ENCODE peak calls at places on chromosome 3, in six cellular contexts. S is PC-3, G is HCT116, T is HL-60, J is SK-N-SH, Z is endothelial cell of umbilical vein. M is an unnamed sample.

GRCh38 chr3:184300377-184300717 is 1.3 kb downstream of the PSMD2 start:
- DNase-seq in Z (peak; percentile 29), G (no peak), T (no peak), J (no peak), S (peak; percentile 86), M (peak; percentile 64)

GRCh38 chr3:183664913-183665381 is 29.5 kb downstream of the KLHL24 start:
- DNase-seq in G (no peak), J (no peak), T (no peak), Z (peak; percentile 63), S (peak; percentile 97), M (peak; percentile 11)

GRCh38 chr3:155131104-155131503 is 51.0 kb downstream of the MME start:
- DNase-seq in J (no peak), Z (peak; percentile 21), S (no peak), G (no peak), T (no peak), M (peak; percentile 72)

GRCh38 chr3:172253200-172253599 is 195.1 kb downstream of the GHSR start:
- DNase-seq in T (no peak), Z (no peak), J (no peak), G (no peak), S (no peak), M (no peak)

GRCh38 chr3:143716731-143717130 is 131.5 kb downstream of the SLC9A9 start:
- DNase-seq in S (no peak), Z (no peak), J (no peak), T (no peak), G (no peak), M (no peak)

GRCh38 chr3:52379610-52380009 is 63.5 kb downstream of the DNAH1 start:
- DNase-seq in T (no peak), S (no peak), G (no peak), Z (no peak), J (no peak), M (no peak)

GRCh38 chr3:56207913-56208312 is 260.4 kb downstream of the ERC2 start:
- DNase-seq in G (no peak), Z (no peak), T (no peak), J (no peak), S (no peak), M (no peak)

GRCh38 chr3:144429719-144430121 is 458.1 kb downstream of the DIPK2A start:
- DNase-seq in J (no peak), S (peak; percentile 79), G (no peak), Z (no peak), T (no peak), M (no peak)

GRCh38 chr3:64830681-64831080 is 142.9 kb upstream of the ADAMTS9 start:
- DNase-seq in J (no peak), S (no peak), G (no peak), Z (no peak), T (no peak), M (no peak)

GRCh38 chr3:52072020-52072419 is 15.6 kb upstream of the DUSP7 start:
- DNase-seq in T (no peak), S (no peak), G (no peak), Z (no peak), J (no peak), M (no peak)

GRCh38 chr3:81249540-81250029 is 511.9 kb downstream of the GBE1 start:
- DNase-seq in Z (peak; percentile 54), S (peak; percentile 99), G (no peak), T (no peak), J (no peak), M (peak; percentile 1)

GRCh38 chr3:84074767-84075166 is 884.0 kb upstream of the CADM2 start:
- DNase-seq in G (no peak), T (no peak), S (no peak), J (no peak), Z (no peak), M (no peak)

DNA sequence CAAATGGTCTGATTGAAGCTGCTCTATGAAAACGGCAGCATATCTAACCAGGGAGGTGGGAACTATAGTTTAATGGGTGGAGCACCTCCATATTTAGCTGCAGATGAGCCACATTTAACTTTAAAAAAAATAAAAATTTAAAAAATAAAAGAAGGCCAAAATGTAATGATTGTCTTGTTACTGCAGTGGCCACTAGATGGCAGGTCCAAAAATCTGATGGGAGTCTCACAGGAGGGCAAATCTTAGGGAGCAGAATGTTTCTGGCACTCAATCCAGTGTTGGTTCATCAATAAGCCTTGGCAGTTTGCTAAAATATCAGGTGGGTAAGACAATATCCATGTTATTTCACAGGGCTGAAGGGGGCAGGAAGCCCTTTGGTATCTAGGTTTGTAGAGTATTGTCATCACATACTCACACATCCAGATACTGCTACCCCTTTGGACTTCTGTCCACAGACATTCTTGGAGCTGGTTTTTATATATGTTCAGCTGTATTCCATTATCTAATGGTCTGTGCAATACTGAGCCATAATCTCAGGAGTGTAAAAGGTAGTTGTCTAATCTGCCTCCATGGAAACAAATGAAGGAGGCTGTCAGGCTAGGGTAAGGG is 233.3 kb downstream of the TIGIT start:
- DNase-seq in T (no peak), S (peak; percentile 27), Z (peak; percentile 37), J (peak; percentile 8), G (no peak), M (peak; percentile 10)
- TF ChIP-seq CTCF in T (peak; percentile 38), S (peak; percentile 61), Z (peak; percentile 39), J (peak; percentile 67), G (peak; percentile 59), M (peak; percentile 24)

GRCh38 chr3:71488882-71489281 is 94.6 kb downstream of the FOXP1 start:
- DNase-seq in S (no peak), Z (no peak), J (no peak), T (no peak), G (no peak), M (no peak)

GRCh38 chr3:71490692-71491091 is 92.8 kb downstream of the FOXP1 start:
- DNase-seq in Z (no peak), S (no peak), G (no peak), J (no peak), T (no peak), M (no peak)

GRCh38 chr3:71491141-71491752 is 92.3 kb downstream of the FOXP1 start:
- DNase-seq in G (no peak), J (no peak), S (no peak), T (no peak), Z (no peak), M (no peak)

GRCh38 chr3:71488391-71488809 is 95.1 kb downstream of the FOXP1 start:
- DNase-seq in G (no peak), Z (peak; percentile 58), T (no peak), J (peak; percentile 42), S (no peak), M (no peak)

GRCh38 chr3:71489315-71489761 is 94.2 kb downstream of the FOXP1 start:
- DNase-seq in Z (no peak), G (no peak), T (no peak), S (no peak), J (no peak), M (no peak)
- H3K27ac ChIP-seq in Z (no peak overlapping the region), G (no peak overlapping the region), T (no peak overlapping the region), S (no peak overlapping the region), J (no peak overlapping the region), M (no peak overlapping the region)

GRCh38 chr3:170180952-170181876 is at the start of gene PHC3:
- DNase-seq in Z (peak; percentile 95), J (peak; percentile 99), G (peak; percentile 75), S (peak; percentile 93), T (peak; percentile 90), M (peak; percentile 98)
- TF ChIP-seq CTCF in Z (no peak), J (no peak), G (no peak), S (no peak), T (no peak), M (no peak)

GRCh38 chr3:105359098-105359762 is 7.5 kb upstream of the ALCAM start:
- DNase-seq in J (no peak), G (no peak), Z (peak; percentile 69), S (peak; percentile 67), T (no peak), M (peak; percentile 9)
- H3K27ac ChIP-seq in J (peak overlapping the region; percentile 97), G (no peak overlapping the region), Z (peak overlapping the region; percentile 92), S (peak overlapping the region; percentile 74), T (no peak overlapping the region), M (no peak overlapping the region)

GRCh38 chr3:67033091-67033490 is 35.0 kb downstream of the KBTBD8 start:
- DNase-seq in S (no peak), G (no peak), J (no peak), Z (no peak), T (no peak), M (no peak)

GRCh38 chr3:67031986-67032385 is 33.9 kb downstream of the KBTBD8 start:
- DNase-seq in J (no peak), G (no peak), T (no peak), Z (no peak), S (no peak), M (no peak)

GRCh38 chr3:67034371-67034770 is 36.3 kb downstream of the KBTBD8 start:
- DNase-seq in T (no peak), S (no peak), J (no peak), Z (no peak), G (no peak), M (no peak)

DNA sequence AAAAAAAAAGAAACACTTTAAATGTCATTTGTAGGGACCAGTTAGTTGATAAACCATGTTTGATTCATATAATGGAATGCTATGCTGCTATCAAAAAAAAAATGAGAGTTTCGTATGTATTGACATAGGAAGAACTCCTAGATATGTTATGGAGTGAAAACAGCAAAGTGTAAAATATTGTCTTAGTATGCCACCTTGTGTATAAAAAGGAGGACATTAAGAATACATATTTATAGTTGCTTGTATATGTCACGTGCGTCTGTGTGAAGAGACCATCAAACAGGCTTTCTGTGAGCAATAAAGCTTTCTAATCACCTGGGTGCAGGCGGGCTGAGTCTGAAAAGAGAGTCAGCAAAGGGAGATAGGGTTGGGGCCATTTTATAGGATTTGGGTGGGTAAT is 39.5 kb downstream of the KBTBD8 start:
- DNase-seq in J (no peak), T (no peak), Z (no peak), G (no peak), S (no peak), M (no peak)
- TF ChIP-seq CTCF in J (peak; percentile 18), T (no peak), Z (no peak), G (no peak), S (no peak), M (no peak)